ENCODE peak calls at places on chromosomes 12 and 14, in seven cellular contexts. K is tibial artery; Z is testis; O is uterus; I is effector memory CD4-positive, alpha-beta T cell; G is small intestine; R is aorta. J is an unnamed sample.

GRCh38 chr14:25677111-25677510 is 627.2 kb upstream of the STXBP6 start:
- DNase-seq in I (no peak), R (no peak), O (no peak), Z (no peak), G (no peak), K (no peak), J (no peak)

GRCh38 chr12:39235990-39236767 is 206.7 kb downstream of the KIF21A start:
- DNase-seq in R (no peak), G (no peak), O (no peak), K (no peak), Z (no peak), I (no peak), J (no peak)

GRCh38 chr14:56862843-56863242 is 52.6 kb upstream of the OTX2 start:
- DNase-seq in G (no peak), O (no peak), Z (no peak), K (no peak), I (no peak), R (no peak), J (no peak)

GRCh38 chr12:14950982-14951746 is 10.2 kb downstream of the ARHGDIB start:
- DNase-seq in R (no peak), Z (no peak), O (no peak), I (no peak), K (no peak), G (peak; percentile 65), J (peak; percentile 58)

GRCh38 chr12:108589840-108590229 is 8.0 kb downstream of the TMEM119 start:
- DNase-seq in I (no peak), R (no peak), O (no peak), K (no peak), G (no peak), Z (no peak), J (no peak)

GRCh38 chr14:92982941-92983340 is 60.0 kb downstream of the CHGA start:
- DNase-seq in Z (no peak), G (no peak), I (no peak), K (no peak), R (no peak), O (no peak), J (no peak)

GRCh38 chr14:51539571-51540037 is 112.1 kb upstream of the FRMD6 start:
- DNase-seq in G (no peak), O (no peak), K (no peak), R (no peak), I (no peak), Z (no peak), J (no peak)

GRCh38 chr14:96264850-96265249 is 8.8 kb downstream of the BDKRB1 start:
- DNase-seq in G (peak; percentile 52), I (no peak), Z (no peak), K (no peak), O (no peak), R (no peak), J (no peak)

GRCh38 chr14:91511014-91511466 is 930 bp upstream of the PPP4R3A start:
- DNase-seq in Z (no peak), O (no peak), G (no peak), I (no peak), K (no peak), R (no peak), J (no peak)

GRCh38 chr12:77354766-77355362 is 289.5 kb upstream of the E2F7 start:
- DNase-seq in I (no peak), Z (no peak), O (no peak), K (no peak), G (no peak), R (no peak), J (no peak)

GRCh38 chr12:77357654-77358053 is 292.3 kb upstream of the E2F7 start:
- DNase-seq in O (no peak), K (no peak), I (no peak), G (no peak), R (no peak), Z (no peak), J (no peak)

GRCh38 chr12:77349703-77350102 is 284.3 kb upstream of the E2F7 start:
- DNase-seq in I (no peak), K (no peak), Z (no peak), O (no peak), R (no peak), G (no peak), J (no peak)

GRCh38 chr12:77347009-77347408 is 281.6 kb upstream of the E2F7 start:
- DNase-seq in I (no peak), Z (no peak), K (no peak), O (no peak), R (no peak), G (no peak), J (no peak)

GRCh38 chr12:77352941-77353340 is 287.6 kb upstream of the E2F7 start:
- DNase-seq in G (no peak), R (no peak), K (no peak), I (no peak), O (no peak), Z (no peak), J (no peak)
- H3K36me3 ChIP-seq in G (no peaks in the 10 kb centered on the region), R (no peaks in the 10 kb centered on the region), K (no peaks in the 10 kb centered on the region), I (no peaks in the 10 kb centered on the region), O (no peaks in the 10 kb centered on the region), Z (no peaks in the 10 kb centered on the region), J (no peaks in the 10 kb centered on the region)

GRCh38 chr12:26989873-26990272 is 24.3 kb downstream of the TM7SF3 start:
- DNase-seq in I (no peak), G (no peak), R (no peak), K (no peak), Z (no peak), O (no peak), J (no peak)
- H3K36me3 ChIP-seq in I (peaks cover 16% of the 10 kb centered on the region), G (no peaks in the 10 kb centered on the region), R (no peaks in the 10 kb centered on the region), K (peaks cover 19% of the 10 kb centered on the region), Z (no peaks in the 10 kb centered on the region), O (no peaks in the 10 kb centered on the region), J (peaks cover 28% of the 10 kb centered on the region)

GRCh38 chr12:6569786-6570185 is 1.7 kb upstream of the NOP2 start:
- DNase-seq in I (no peak), K (no peak), R (no peak), O (no peak), Z (no peak), G (no peak), J (no peak)

GRCh38 chr12:6570264-6570887 is 2.3 kb upstream of the NOP2 start:
- DNase-seq in I (no peak), R (no peak), G (peak; percentile 59), Z (peak; percentile 57), O (peak; percentile 34), K (no peak), J (no peak)

GRCh38 chr12:6573001-6573400 is 4.9 kb upstream of the NOP2 start:
- DNase-seq in R (no peak), O (no peak), I (no peak), Z (no peak), G (no peak), K (no peak), J (no peak)

GRCh38 chr12:6575648-6576047 is 7.6 kb upstream of the NOP2 start:
- DNase-seq in G (no peak), K (no peak), I (no peak), Z (no peak), O (no peak), R (no peak), J (no peak)
- H3K36me3 ChIP-seq in G (peaks cover 25% of the 10 kb centered on the region), K (peaks cover 96% of the 10 kb centered on the region), I (peaks cover 75% of the 10 kb centered on the region), Z (no peaks in the 10 kb centered on the region), O (no peaks in the 10 kb centered on the region), R (peaks cover 11% of the 10 kb centered on the region), J (peaks cover 100% of the 10 kb centered on the region)

GRCh38 chr14:105455766-105456660 is 18.6 kb upstream of the CRIP2 start:
- DNase-seq in I (no peak), O (no peak), Z (no peak), R (no peak), G (peak; percentile 75), K (no peak), J (no peak)

GRCh38 chr14:105450864-105451720 is 23.5 kb upstream of the CRIP2 start:
- DNase-seq in Z (no peak), R (no peak), I (no peak), G (no peak), K (no peak), O (no peak), J (no peak)

GRCh38 chr14:105455086-105455640 is 19.5 kb upstream of the CRIP2 start:
- DNase-seq in R (no peak), I (no peak), G (no peak), K (no peak), Z (no peak), O (no peak), J (no peak)

GRCh38 chr14:105452963-105453362 is 21.7 kb upstream of the CRIP2 start:
- DNase-seq in G (no peak), I (no peak), R (no peak), Z (no peak), O (no peak), K (no peak), J (no peak)

DNA sequence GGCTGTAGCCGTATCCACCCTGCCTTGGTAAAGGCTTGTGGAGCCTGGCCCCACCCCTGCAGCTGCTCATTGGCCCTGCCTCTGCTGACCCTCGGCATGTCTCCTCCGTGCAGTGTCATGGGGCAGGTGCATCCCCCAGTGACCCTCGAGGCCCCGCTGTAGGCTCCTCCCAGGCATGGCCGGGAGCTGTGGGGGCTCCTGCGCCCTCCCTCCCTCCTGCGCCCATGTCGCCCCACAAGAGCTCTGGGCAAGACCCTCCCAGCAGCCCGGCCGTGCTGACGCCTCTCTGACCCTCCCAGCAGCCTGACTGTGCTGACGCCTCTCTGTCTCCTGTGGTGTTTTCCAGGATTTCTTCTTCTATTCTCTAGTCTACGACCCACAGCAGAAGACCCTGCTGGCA is 20.8 kb upstream of the CRIP2 start:
- DNase-seq in O (no peak), Z (no peak), I (no peak), R (no peak), K (no peak), G (no peak), J (no peak)
- H3K36me3 ChIP-seq in O (no peaks in the 10 kb centered on the region), Z (no peaks in the 10 kb centered on the region), I (peaks cover 31% of the 10 kb centered on the region), R (no peaks in the 10 kb centered on the region), K (peaks cover 20% of the 10 kb centered on the region), G (peaks cover 4% of the 10 kb centered on the region), J (peaks cover 55% of the 10 kb centered on the region)

DNA sequence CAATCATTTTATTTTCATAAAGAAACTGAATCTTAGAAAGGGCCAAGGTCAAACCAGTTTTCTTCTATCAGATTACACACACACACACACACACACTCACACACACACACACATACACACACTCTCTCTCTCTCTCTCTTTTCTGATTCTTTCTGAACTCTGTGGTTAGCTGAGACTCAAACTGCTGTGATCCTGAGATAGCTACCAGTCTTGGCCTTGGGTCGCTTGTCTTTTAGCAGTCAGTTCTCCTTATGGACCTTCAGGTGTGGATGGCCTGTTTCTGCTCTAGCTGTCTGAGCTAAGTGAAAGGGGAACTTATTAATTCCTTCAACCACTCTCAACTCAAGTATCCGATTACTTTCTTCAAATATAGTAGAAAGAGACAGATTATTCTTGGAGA is 145.1 kb downstream of the GRIP1 start:
- DNase-seq in G (no peak), I (no peak), O (no peak), Z (no peak), K (no peak), R (no peak), J (no peak)
- H3K36me3 ChIP-seq in G (no peaks in the 10 kb centered on the region), I (no peaks in the 10 kb centered on the region), O (no peaks in the 10 kb centered on the region), Z (no peaks in the 10 kb centered on the region), K (no peaks in the 10 kb centered on the region), R (no peaks in the 10 kb centered on the region), J (no peaks in the 10 kb centered on the region)

GRCh38 chr12:45939759-45940158 is 50.6 kb downstream of the SCAF11 start:
- DNase-seq in O (no peak), R (no peak), K (no peak), I (no peak), Z (no peak), G (no peak), J (no peak)
- H3K36me3 ChIP-seq in O (no peaks in the 10 kb centered on the region), R (peaks cover 4% of the 10 kb centered on the region), K (peaks cover 13% of the 10 kb centered on the region), I (peaks cover 15% of the 10 kb centered on the region), Z (no peaks in the 10 kb centered on the region), G (peaks cover 4% of the 10 kb centered on the region), J (no peaks in the 10 kb centered on the region)

J was measured in adrenal gland.